ENCODE peak calls at places on chromosomes 4 and X, in five cellular contexts. V is HFFc6, L is RWPE1, A is AG10803, J is AG09319. T is an unnamed sample.

GRCh38 chr4:9919047-9919446 is 102.2 kb downstream of the SLC2A9 start:
- DNase-seq in L (no peak), A (no peak), J (no peak), V (no peak), T (no peak)

GRCh38 chr4:170138580-170139194 is 48.9 kb upstream of the AADAT start:
- DNase-seq in L (peak), J (peak), V (peak), A (peak), T (peak)

GRCh38 chr4:123380728-123381716 is 15.6 kb upstream of the SPRY1 start:
- DNase-seq in J (no peak), L (no peak), V (no peak), A (no peak), T (no peak)

GRCh38 chr4:69532886-69533506 is 37.3 kb upstream of the UGT2B4 start:
- DNase-seq in A (no peak), V (no peak), L (no peak), J (no peak), T (no peak)

GRCh38 chr4:166277406-166277805 is 404.4 kb downstream of the TLL1 start:
- DNase-seq in V (peak), J (no peak), A (no peak), L (no peak), T (no peak)

GRCh38 chrX:30735839-30736238 is 82.6 kb downstream of the GK start:
- DNase-seq in L (peak), A (peak), J (peak), V (peak), T (no peak)

GRCh38 chrX:107629533-107629909 is 1.2 kb downstream of the PRPS1 start:
- DNase-seq in L (peak), A (peak), J (no peak), V (no peak), T (no peak)

GRCh38 chrX:69197690-69198089 is 32.4 kb upstream of the PJA1 start:
- DNase-seq in A (no peak), V (no peak), L (no peak), J (no peak), T (no peak)

GRCh38 chrX:21479695-21480280 is 105.6 kb downstream of the CNKSR2 start:
- DNase-seq in L (peak), A (peak), J (peak), V (peak), T (no peak)

GRCh38 chrX:51047950-51048349 is 137.4 kb downstream of the BMP15 start:
- DNase-seq in J (no peak), V (no peak), A (no peak), L (no peak), T (no peak)
- TF ChIP-seq CTCF in J (no peak), V (no peak), A (no peak), L (no peak), T (no peak)

DNA sequence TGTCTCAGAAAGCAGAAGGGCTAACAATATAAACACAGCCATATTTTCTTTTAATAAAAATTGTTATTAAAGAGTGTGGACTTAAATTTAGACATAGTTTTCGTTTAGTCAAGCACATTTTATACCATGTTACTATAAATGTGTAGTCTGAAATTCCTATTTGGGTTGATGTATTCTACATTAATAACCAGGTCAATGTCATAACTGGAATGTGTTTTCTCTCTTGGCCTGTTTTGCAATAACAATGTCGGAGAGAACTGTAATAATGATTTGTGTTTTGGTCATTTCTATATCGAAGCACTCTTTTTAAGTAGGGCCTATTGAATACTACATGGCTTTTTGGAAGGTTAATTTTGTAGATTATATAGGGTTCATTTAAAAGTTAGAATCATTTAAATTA is 5.5 kb downstream of the USO1 start:
- DNase-seq in J (no peak), A (no peak), V (no peak), L (no peak), T (no peak)
- TF ChIP-seq CTCF in J (no peak), A (no peak), V (no peak), L (no peak), T (no peak)

GRCh38 chr4:76952071-76952470 is 2.5 kb downstream of the SEPTIN11 start:
- DNase-seq in V (no peak), A (no peak), J (no peak), L (no peak), T (no peak)
- TF ChIP-seq CTCF in V (no peak), A (no peak), J (no peak), L (no peak), T (no peak)

GRCh38 chr4:189807031-189807430 is 133.6 kb upstream of the FRG1 start:
- DNase-seq in A (no peak), J (no peak), L (no peak), V (no peak), T (no peak)

GRCh38 chr4:189800545-189801088 is 140.1 kb upstream of the FRG1 start:
- DNase-seq in J (no peak), A (no peak), V (no peak), L (no peak), T (no peak)

GRCh38 chr4:189804884-189805283 is 135.8 kb upstream of the FRG1 start:
- DNase-seq in V (no peak), A (no peak), J (no peak), L (no peak), T (no peak)

GRCh38 chr4:189806506-189806905 is 134.2 kb upstream of the FRG1 start:
- DNase-seq in J (no peak), V (no peak), A (no peak), L (no peak), T (no peak)

DNA sequence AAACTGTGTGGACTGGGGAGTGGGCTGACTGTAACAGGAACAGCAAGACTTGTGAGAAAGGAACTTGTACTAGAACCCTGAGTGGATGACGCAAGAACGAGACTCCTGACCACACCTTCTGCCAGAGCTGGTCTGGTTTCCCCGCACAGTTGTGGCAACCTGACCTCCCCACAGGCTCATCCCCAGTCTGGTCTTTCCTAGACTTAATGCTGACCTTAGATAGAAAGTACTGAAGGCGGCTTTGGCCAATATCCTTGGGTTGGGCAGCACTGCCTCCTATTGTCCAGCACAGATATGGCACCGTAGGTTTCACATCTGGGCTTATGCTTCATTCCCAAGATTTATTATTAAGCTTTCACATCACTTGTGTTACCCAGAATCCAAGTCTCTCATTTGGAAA is 137.8 kb upstream of the FRG1 start:
- DNase-seq in V (no peak), A (no peak), J (no peak), L (no peak), T (no peak)
- TF ChIP-seq CTCF in V (no peak), A (no peak), J (no peak), L (no peak), T (no peak)

GRCh38 chrX:155873203-155873602 is 7.9 kb upstream of the VAMP7 start:
- DNase-seq in V (no peak), J (no peak), A (no peak), L (no peak), T (no peak)
- TF ChIP-seq CTCF in V (no peak), J (no peak), A (no peak), L (no peak), T (no peak)

DNA sequence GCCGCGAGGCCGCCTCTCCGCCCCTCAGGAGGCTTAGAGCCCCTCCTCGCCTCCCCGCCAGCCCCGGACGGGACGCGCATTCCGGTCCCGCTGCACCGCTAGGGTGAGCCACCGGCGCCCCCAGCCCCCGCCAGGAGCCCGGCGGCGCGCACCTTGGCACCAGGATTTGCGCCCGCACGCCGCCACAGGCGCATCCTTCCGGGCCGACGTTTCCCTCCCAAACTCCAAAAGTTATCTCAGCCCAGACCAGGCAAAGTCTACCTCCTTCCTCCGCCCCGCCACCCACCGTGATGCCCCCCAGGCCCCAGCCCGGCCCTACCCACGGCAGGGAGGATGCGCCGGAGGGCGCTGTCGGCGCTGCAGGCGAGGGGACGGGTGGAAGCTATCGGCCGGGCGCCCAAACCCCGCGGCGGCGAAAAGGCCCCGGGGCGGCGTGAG is 538 bp downstream of the SCML2 start:
- DNase-seq in V (no peak), L (no peak), J (no peak), A (peak), T (no peak)
- TF ChIP-seq CTCF in V (peak), L (peak), J (no peak), A (no peak), T (peak)

GRCh38 chr4:134024251-134024650 is 177.3 kb downstream of the PABPC4L start:
- DNase-seq in A (no peak), V (peak), L (no peak), J (no peak), T (no peak)
- TF ChIP-seq CTCF in A (no peak), V (peak), L (peak), J (peak), T (peak)

GRCh38 chrX:56782362-56782761 is 53.3 kb downstream of the NBDY start:
- DNase-seq in A (no peak), L (no peak), V (no peak), J (no peak), T (no peak)

GRCh38 chrX:56782791-56783449 is 53.9 kb downstream of the NBDY start:
- DNase-seq in A (no peak), L (no peak), J (no peak), V (no peak), T (no peak)

GRCh38 chrX:56784666-56785065 is 55.6 kb downstream of the NBDY start:
- DNase-seq in V (no peak), A (no peak), L (no peak), J (no peak), T (no peak)

GRCh38 chrX:56783996-56784620 is 55.1 kb downstream of the NBDY start:
- DNase-seq in A (no peak), V (no peak), L (no peak), J (no peak), T (no peak)

DNA sequence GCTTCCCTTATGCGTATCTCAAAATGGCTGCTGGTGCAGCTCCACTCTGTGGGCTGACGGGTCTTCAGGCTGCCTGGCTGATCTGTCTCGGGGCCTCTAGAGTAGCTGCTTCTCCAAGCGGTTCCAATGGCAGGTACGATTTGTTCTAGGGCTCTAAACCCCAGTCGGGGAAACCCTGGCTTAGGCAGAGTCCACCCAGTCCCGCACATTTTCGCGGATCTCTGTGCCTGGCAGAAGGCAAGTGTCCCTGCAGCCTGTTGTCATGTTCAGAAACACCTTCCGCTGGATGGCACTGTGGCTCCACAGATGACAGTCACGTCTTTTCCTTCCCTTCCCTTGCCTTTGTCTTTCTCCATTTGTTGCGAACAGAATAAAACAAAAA is 54.4 kb downstream of the NBDY start:
- DNase-seq in A (no peak), V (no peak), L (no peak), J (peak), T (no peak)
- TF ChIP-seq CTCF in A (no peak), V (no peak), L (no peak), J (peak), T (no peak)